ENCODE peak calls at places on chromosomes 7 and 10, in six cellular contexts. B is HAP-1; Q is activated naive CD8-positive, alpha-beta T cell treated with anti-CD3 and anti-CD28 coated beads, Interleukin-2, amount 50 U/mL, for 24 hours; I is testis; N is osteocyte; E is mesothelial cell of epicardium. J is an unnamed sample.

GRCh38 chr7:66083677-66084076 is 8.1 kb downstream of the ASL start:
- DNase-seq in B (no peak), Q (no peak), I (no peak), N (no peak), E (no peak), J (no peak)

GRCh38 chr7:55148571-55148970 is 129.8 kb downstream of the EGFR start:
- DNase-seq in B (no peak), Q (no peak), I (no peak), N (no peak), E (no peak), J (no peak)

GRCh38 chr7:80139179-80139578 is 4.5 kb downstream of the GNAI1 start:
- DNase-seq in B (no peak), Q (no peak), I (no peak), N (no peak), E (no peak), J (no peak)

GRCh38 chr10:77251297-77252013 is 386.2 kb downstream of the KCNMA1 start:
- DNase-seq in B (no peak), Q (peak; percentile 26), I (peak; percentile 65), N (no peak), E (no peak), J (no peak)

GRCh38 chr7:118575393-118575948 is 351.0 kb downstream of the ANKRD7 start:
- DNase-seq in B (no peak), Q (no peak), I (peak; percentile 13), N (no peak), E (no peak), J (no peak)

GRCh38 chr7:120334475-120334874 is 61.5 kb downstream of the KCND2 start:
- DNase-seq in B (no peak), Q (no peak), I (no peak), N (no peak), E (no peak), J (no peak)

GRCh38 chr7:157389951-157390730 is 53.3 kb downstream of the DNAJB6 start:
- DNase-seq in B (no peak), Q (peak; percentile 37), I (peak; percentile 90), N (no peak), E (no peak), J (peak; percentile 55)

GRCh38 chr10:33179056-33179455 is 155.4 kb downstream of the NRP1 start:
- DNase-seq in B (peak; percentile 32), Q (no peak), I (no peak), N (no peak), E (no peak), J (no peak)

GRCh38 chr7:100827330-100828226 is at the start of gene EPHB4:
- DNase-seq in B (peak; percentile 92), Q (peak; percentile 18), I (peak; percentile 92), N (peak; percentile 93), E (peak; percentile 83), J (peak; percentile 87)

GRCh38 chr7:149717481-149717880 is 55.9 kb downstream of the ZNF467 start:
- DNase-seq in B (no peak), Q (no peak), I (peak; percentile 12), N (peak; percentile 60), E (peak; percentile 31), J (no peak)

GRCh38 chr7:91953618-91954017 is 13.0 kb downstream of the AKAP9 start:
- DNase-seq in B (no peak), Q (no peak), I (no peak), N (no peak), E (no peak), J (no peak)

GRCh38 chr10:91410638-91411367 is 659 bp downstream of the HECTD2 start:
- DNase-seq in B (no peak), Q (peak; percentile 46), I (peak; percentile 64), N (no peak), E (peak; percentile 41), J (no peak)

GRCh38 chr10:86657011-86657395 is 2.7 kb downstream of the OPN4 start:
- DNase-seq in B (no peak), Q (no peak), I (no peak), N (no peak), E (no peak), J (no peak)

GRCh38 chr7:52168085-52168484 is 851.5 kb upstream of the COBL start:
- DNase-seq in B (peak; percentile 29), Q (no peak), I (no peak), N (no peak), E (no peak), J (no peak)

GRCh38 chr7:147570390-147570789 is 1020.2 kb upstream of the C7orf33 start:
- DNase-seq in B (no peak), Q (no peak), I (no peak), N (no peak), E (no peak), J (no peak)

GRCh38 chr10:17428096-17428615 is 26.2 kb downstream of the ST8SIA6 start:
- DNase-seq in B (no peak), Q (no peak), I (no peak), N (no peak), E (no peak), J (no peak)